ENCODE peak calls at places on chromosomes 12 and 14, in five cellular contexts. U is Peyer's patch, K is breast epithelium, F is neuronal stem cell, X is foreskin fibroblast. T is an unnamed sample.

GRCh38 chr14:98382662-98383061 is 889.3 kb downstream of the BCL11B start:
- DNase-seq in U (no peak), K (no peak), F (no peak), X (no peak), T (no peak)

GRCh38 chr14:104091927-104092771 is 6.6 kb downstream of the ASPG start:
- DNase-seq in U (no peak), K (no peak), F (no peak), X (no peak), T (no peak)

GRCh38 chr12:65182012-65182739 is 12.8 kb downstream of the LEMD3 start:
- DNase-seq in U (no peak), K (no peak), F (no peak), X (no peak), T (no peak)

GRCh38 chr12:26119391-26119981 is 5.4 kb downstream of the BHLHE41 start:
- DNase-seq in U (no peak), K (no peak), F (no peak), X (peak), T (no peak)

GRCh38 chr14:38544766-38545165 is 288.9 kb upstream of the CLEC14A start:
- DNase-seq in U (no peak), K (no peak), F (no peak), X (no peak), T (no peak)

GRCh38 chr14:45587142-45587541 is 334.1 kb upstream of the MIS18BP1 start:
- DNase-seq in U (no peak), K (no peak), F (no peak), X (no peak), T (no peak)

GRCh38 chr14:35695647-35696046 is 113.4 kb downstream of the RALGAPA1 start:
- DNase-seq in U (no peak), K (no peak), F (no peak), X (no peak), T (no peak)

GRCh38 chr14:75487155-75487671 is 35.1 kb upstream of the BATF start:
- DNase-seq in U (no peak), K (no peak), F (no peak), X (no peak), T (no peak)

GRCh38 chr14:58942516-58942915 is 246.0 kb upstream of the DAAM1 start:
- DNase-seq in U (no peak), K (no peak), F (no peak), X (no peak), T (no peak)

GRCh38 chr12:54033980-54034783 is 1.3 kb downstream of the HOXC5 start:
- DNase-seq in U (peak), K (no peak), F (no peak), X (no peak), T (no peak)
- H3K4me3 ChIP-seq in U (peak), K (peak), F (no peak), X (peak), T (peak)

GRCh38 chr12:88577537-88577936 is 2.7 kb downstream of the KITLG start:
- DNase-seq in U (no peak), K (no peak), F (no peak), X (no peak), T (no peak)
- H3K4me3 ChIP-seq in U (no peak), K (no peak), F (no peak), X (peak), T (no peak)

DNA sequence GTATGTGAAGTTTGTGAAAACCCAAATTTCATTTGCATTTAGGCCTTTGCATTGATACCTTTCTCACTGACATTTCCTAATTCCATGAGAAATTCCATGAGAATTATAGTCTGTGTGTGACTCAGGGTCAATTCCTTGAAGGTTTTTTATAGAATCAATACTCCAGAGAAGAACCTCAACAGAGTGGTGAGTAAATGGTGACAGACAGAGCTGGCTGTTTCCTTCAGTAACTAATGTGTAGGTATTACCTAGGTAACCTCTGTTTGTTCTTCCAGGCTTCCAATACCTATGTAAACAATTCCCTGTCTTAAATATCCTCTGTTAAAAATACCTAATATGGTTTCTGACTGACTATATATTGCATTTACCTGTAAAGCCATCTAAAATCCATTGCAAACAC is 117.0 kb downstream of the TTC8 start:
- DNase-seq in U (no peak), K (no peak), F (no peak), X (no peak), T (no peak)
- H3K4me3 ChIP-seq in U (no peak), K (no peak), F (no peak), X (no peak), T (no peak)

GRCh38 chr12:52920937-52921336 is 16.1 kb upstream of the KRT8 start:
- DNase-seq in U (no peak), K (no peak), F (no peak), X (no peak), T (no peak)
- H3K4me3 ChIP-seq in U (no peak), K (no peak), F (no peak), X (no peak), T (no peak)

GRCh38 chr12:6229823-6230222 is 29.6 kb downstream of the CD9 start:
- DNase-seq in U (no peak), K (no peak), F (no peak), X (peak), T (peak)
- H3K4me3 ChIP-seq in U (no peak), K (no peak), F (no peak), X (peak), T (no peak)

GRCh38 chr14:54220697-54221431 is 175.9 kb upstream of the CDKN3 start:
- DNase-seq in U (no peak), K (no peak), F (no peak), X (no peak), T (no peak)
- H3K4me3 ChIP-seq in U (no peak), K (peak), F (no peak), X (peak), T (no peak)